ENCODE peak calls at places on chromosomes 3 and 15, in five cellular contexts. One of them, this sample, is unnamed.

GRCh38 chr15:84654689-84655453 is 788 bp upstream of the WDR73 start:
- DNase-seq in neural progenitor cell: peak; percentile 93
- DNase-seq in GM12878: no peak
- DNase-seq in K562: peak; percentile 32
- DNase-seq in fibroblast of lung: peak; percentile 82
- DNase-seq in this sample: no peak

GRCh38 chr15:73930371-73930770 is 4.1 kb downstream of the LOXL1 start:
- DNase-seq in neural progenitor cell: no peak
- DNase-seq in GM12878: no peak
- DNase-seq in K562: no peak
- DNase-seq in fibroblast of lung: peak; percentile 76
- DNase-seq in this sample: no peak

GRCh38 chr3:58536501-58537411 is at the start of gene ACOX2:
- DNase-seq in neural progenitor cell: no peak
- DNase-seq in GM12878: no peak
- DNase-seq in K562: no peak
- DNase-seq in fibroblast of lung: peak; percentile 79
- DNase-seq in this sample: no peak

GRCh38 chr3:31522152-31522551 is 10.6 kb upstream of the STT3B start:
- DNase-seq in neural progenitor cell: no peak
- DNase-seq in GM12878: no peak
- DNase-seq in K562: no peak
- DNase-seq in fibroblast of lung: no peak
- DNase-seq in this sample: no peak

GRCh38 chr3:23162939-23163338 is 40.2 kb upstream of the UBE2E2 start:
- DNase-seq in neural progenitor cell: no peak
- DNase-seq in GM12878: peak; percentile 64
- DNase-seq in K562: no peak
- DNase-seq in fibroblast of lung: no peak
- DNase-seq in this sample: no peak

GRCh38 chr15:78060232-78060631 is 17.3 kb downstream of the TBC1D2B start:
- DNase-seq in neural progenitor cell: no peak
- DNase-seq in GM12878: no peak
- DNase-seq in K562: no peak
- DNase-seq in fibroblast of lung: no peak
- DNase-seq in this sample: no peak

GRCh38 chr15:85318048-85318731 is 62.2 kb upstream of the AKAP13 start:
- DNase-seq in neural progenitor cell: no peak
- DNase-seq in GM12878: peak; percentile 83
- DNase-seq in K562: no peak
- DNase-seq in fibroblast of lung: peak; percentile 96
- DNase-seq in this sample: peak; percentile 74

GRCh38 chr3:151890721-151891141 is 17.3 kb downstream of the SUCNR1 start:
- DNase-seq in neural progenitor cell: no peak
- DNase-seq in GM12878: no peak
- DNase-seq in K562: no peak
- DNase-seq in fibroblast of lung: peak; percentile 13
- DNase-seq in this sample: no peak

GRCh38 chr15:63597033-63597790 is at the start of gene FBXL22:
- DNase-seq in neural progenitor cell: no peak
- DNase-seq in GM12878: no peak
- DNase-seq in K562: no peak
- DNase-seq in fibroblast of lung: peak; percentile 88
- DNase-seq in this sample: no peak

GRCh38 chr3:95246413-95246812 is 1183.6 kb downstream of the NSUN3 start:
- DNase-seq in neural progenitor cell: no peak
- DNase-seq in GM12878: no peak
- DNase-seq in K562: no peak
- DNase-seq in fibroblast of lung: no peak
- DNase-seq in this sample: no peak

GRCh38 chr3:42214064-42214463 is 51.9 kb downstream of the CCK start:
- DNase-seq in neural progenitor cell: no peak
- DNase-seq in GM12878: no peak
- DNase-seq in K562: no peak
- DNase-seq in fibroblast of lung: no peak
- DNase-seq in this sample: no peak

GRCh38 chr3:119937229-119937628 is 155.3 kb downstream of the NR1I2 start:
- DNase-seq in neural progenitor cell: no peak
- DNase-seq in GM12878: peak; percentile 78
- DNase-seq in K562: no peak
- DNase-seq in fibroblast of lung: no peak
- DNase-seq in this sample: no peak

GRCh38 chr3:45950686-45951600 is 7.7 kb downstream of the CXCR6 start:
- DNase-seq in neural progenitor cell: no peak
- DNase-seq in GM12878: no peak
- DNase-seq in K562: no peak
- DNase-seq in fibroblast of lung: no peak
- DNase-seq in this sample: no peak

GRCh38 chr3:52394751-52395502 is 50.0 kb downstream of the SEMA3G start:
- DNase-seq in neural progenitor cell: no peak
- DNase-seq in GM12878: no peak
- DNase-seq in K562: no peak
- DNase-seq in fibroblast of lung: no peak
- DNase-seq in this sample: no peak

GRCh38 chr15:81480645-81481053 is 106.6 kb upstream of the TMC3 start:
- DNase-seq in neural progenitor cell: peak; percentile 77
- DNase-seq in GM12878: peak; percentile 11
- DNase-seq in K562: peak; percentile 36
- DNase-seq in fibroblast of lung: peak; percentile 76
- DNase-seq in this sample: peak; percentile 7

GRCh38 chr15:85879334-85880163 is 84.8 kb upstream of the KLHL25 start:
- DNase-seq in neural progenitor cell: no peak
- DNase-seq in GM12878: no peak
- DNase-seq in K562: no peak
- DNase-seq in fibroblast of lung: no peak
- DNase-seq in this sample: no peak

GRCh38 chr3:105944281-105944680 is 75.5 kb upstream of the CBLB start:
- DNase-seq in neural progenitor cell: no peak
- DNase-seq in GM12878: no peak
- DNase-seq in K562: no peak
- DNase-seq in fibroblast of lung: peak; percentile 12
- DNase-seq in this sample: no peak

GRCh38 chr15:73924258-73924921 is 1.9 kb upstream of the LOXL1 start:
- DNase-seq in neural progenitor cell: peak; percentile 39
- DNase-seq in GM12878: no peak
- DNase-seq in K562: no peak
- DNase-seq in fibroblast of lung: peak; percentile 89
- DNase-seq in this sample: no peak

GRCh38 chr3:22475665-22476064 is 724.7 kb upstream of the ZNF385D start:
- DNase-seq in neural progenitor cell: no peak
- DNase-seq in GM12878: no peak
- DNase-seq in K562: no peak
- DNase-seq in fibroblast of lung: no peak
- DNase-seq in this sample: no peak

DNA sequence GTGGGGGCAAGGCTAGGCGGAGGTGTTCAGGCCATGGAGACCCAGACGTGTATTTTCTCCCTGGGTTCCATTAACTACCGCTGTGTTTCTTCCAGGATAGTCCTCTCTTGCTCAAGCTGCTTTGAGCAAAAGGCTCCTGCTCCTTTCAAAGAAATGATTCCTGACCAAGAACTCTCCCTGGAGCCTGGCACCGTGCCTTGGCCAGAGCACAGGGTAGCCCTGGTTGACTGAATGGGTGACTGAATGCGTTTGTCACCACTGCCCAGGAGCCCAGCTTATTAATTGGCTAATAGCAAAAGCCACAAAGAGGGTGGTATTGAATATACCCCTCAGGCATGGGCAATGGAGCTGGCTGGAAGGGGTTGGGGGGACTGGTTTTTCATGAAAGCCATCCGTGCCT is 13.9 kb downstream of the RASGRF1 start:
- DNase-seq in neural progenitor cell: no peak
- DNase-seq in GM12878: no peak
- DNase-seq in K562: no peak
- DNase-seq in fibroblast of lung: no peak
- DNase-seq in this sample: no peak
- H3K9ac ChIP-seq in neural progenitor cell: no peak overlapping the region
- H3K9ac ChIP-seq in GM12878: no peak overlapping the region
- H3K9ac ChIP-seq in K562: no peak overlapping the region
- H3K9ac ChIP-seq in fibroblast of lung: no peak overlapping the region
- H3K9ac ChIP-seq in this sample: no peak overlapping the region

GRCh38 chr3:79003994-79004393 is 763.8 kb downstream of the ROBO1 start:
- DNase-seq in neural progenitor cell: no peak
- DNase-seq in GM12878: no peak
- DNase-seq in K562: no peak
- DNase-seq in fibroblast of lung: no peak
- DNase-seq in this sample: no peak
- TF ChIP-seq CTCF in neural progenitor cell: no peak
- TF ChIP-seq CTCF in GM12878: no peak
- TF ChIP-seq CTCF in K562: no peak
- TF ChIP-seq CTCF in fibroblast of lung: no peak
- TF ChIP-seq CTCF in this sample: no peak

DNA sequence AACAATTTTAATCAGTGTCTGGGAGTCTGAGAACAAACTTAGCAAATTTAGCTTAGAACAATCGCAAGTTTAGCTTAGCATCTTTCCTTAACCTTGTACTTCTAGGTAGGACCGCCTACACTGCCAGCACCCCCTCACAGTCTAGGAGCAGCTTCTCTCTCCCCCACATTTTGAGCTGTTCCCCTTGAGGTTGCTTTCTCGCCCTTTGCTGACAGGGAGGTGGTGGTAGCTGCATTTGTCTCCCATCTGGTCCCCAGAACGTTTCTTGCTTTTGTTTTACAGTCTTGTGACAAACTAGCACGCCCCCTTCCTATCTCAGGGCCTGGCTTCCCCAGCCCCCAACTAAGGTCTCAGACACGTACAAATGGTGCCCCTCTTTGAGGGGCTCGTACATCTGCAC is 27.4 kb downstream of the CRTC3 start:
- DNase-seq in neural progenitor cell: no peak
- DNase-seq in GM12878: no peak
- DNase-seq in K562: no peak
- DNase-seq in fibroblast of lung: peak; percentile 11
- DNase-seq in this sample: no peak
- H3K9ac ChIP-seq in neural progenitor cell: no peak overlapping the region
- H3K9ac ChIP-seq in GM12878: peak overlapping the region; percentile 32
- H3K9ac ChIP-seq in K562: peak overlapping the region; percentile 34
- H3K9ac ChIP-seq in fibroblast of lung: no peak overlapping the region
- H3K9ac ChIP-seq in this sample: no peak overlapping the region

GRCh38 chr15:101027273-101027901 is 108.2 kb downstream of the LRRK1 start:
- DNase-seq in neural progenitor cell: no peak
- DNase-seq in GM12878: no peak
- DNase-seq in K562: no peak
- DNase-seq in fibroblast of lung: no peak
- DNase-seq in this sample: no peak

GRCh38 chr15:101027920-101028319 is 108.8 kb downstream of the LRRK1 start:
- DNase-seq in neural progenitor cell: no peak
- DNase-seq in GM12878: no peak
- DNase-seq in K562: no peak
- DNase-seq in fibroblast of lung: no peak
- DNase-seq in this sample: no peak

GRCh38 chr15:101028321-101028720 is 109.2 kb downstream of the LRRK1 start:
- DNase-seq in neural progenitor cell: no peak
- DNase-seq in GM12878: no peak
- DNase-seq in K562: no peak
- DNase-seq in fibroblast of lung: peak; percentile 56
- DNase-seq in this sample: no peak

GRCh38 chr15:101029971-101030661 is 111.0 kb downstream of the LRRK1 start:
- DNase-seq in neural progenitor cell: no peak
- DNase-seq in GM12878: no peak
- DNase-seq in K562: no peak
- DNase-seq in fibroblast of lung: no peak
- DNase-seq in this sample: no peak

GRCh38 chr15:101028772-101029438 is 109.7 kb downstream of the LRRK1 start:
- DNase-seq in neural progenitor cell: no peak
- DNase-seq in GM12878: no peak
- DNase-seq in K562: no peak
- DNase-seq in fibroblast of lung: no peak
- DNase-seq in this sample: no peak
- TF ChIP-seq CTCF in neural progenitor cell: peak; percentile 26
- TF ChIP-seq CTCF in GM12878: no peak
- TF ChIP-seq CTCF in K562: peak; percentile 11
- TF ChIP-seq CTCF in fibroblast of lung: no peak
- TF ChIP-seq CTCF in this sample: no peak

This sample was measured in keratinocyte.